ENCODE peak calls at places on chromosomes 1 and 21, in four cellular contexts. B, Z, I and F are unnamed samples.

GRCh38 chr1:19888112-19888511 is 5.9 kb downstream of the OTUD3 start:
- DNase-seq in B (no peak), Z (no peak), I (no peak), F (no peak)

GRCh38 chr1:185207980-185208602 is 51.1 kb downstream of the SWT1 start:
- DNase-seq in B (no peak), Z (no peak), I (no peak), F (no peak)

GRCh38 chr21:32544697-32545096 is 40.6 kb downstream of the TCP10L start:
- DNase-seq in B (no peak), Z (no peak), I (no peak), F (no peak)

GRCh38 chr1:214880956-214881355 is 201.6 kb upstream of the KCNK2 start:
- DNase-seq in B (no peak), Z (no peak), I (no peak), F (no peak)

GRCh38 chr1:17369466-17369865 is 2.5 kb upstream of the PADI6 start:
- DNase-seq in B (peak), Z (no peak), I (no peak), F (no peak)

GRCh38 chr1:26067432-26067911 is at the start of gene TRIM63:
- DNase-seq in B (no peak), Z (no peak), I (no peak), F (no peak)

GRCh38 chr1:31814631-31815306 is 1.1 kb downstream of the SPOCD1 start:
- DNase-seq in B (no peak), Z (no peak), I (no peak), F (no peak)

GRCh38 chr1:152107984-152108898 is 7.0 kb downstream of the TCHH start:
- DNase-seq in B (peak), Z (no peak), I (peak), F (no peak)

GRCh38 chr1:46533179-46533864 is 18.1 kb downstream of the KNCN start:
- DNase-seq in B (no peak), Z (peak), I (peak), F (peak)

GRCh38 chr21:7953058-7953457 is 2568.3 kb upstream of the TPTE start:
- DNase-seq in B (no peak), Z (no peak), I (no peak), F (no peak)
- TF ChIP-seq CTCF in B (no peak), Z (no peak), I (no peak), F (no peak)

DNA sequence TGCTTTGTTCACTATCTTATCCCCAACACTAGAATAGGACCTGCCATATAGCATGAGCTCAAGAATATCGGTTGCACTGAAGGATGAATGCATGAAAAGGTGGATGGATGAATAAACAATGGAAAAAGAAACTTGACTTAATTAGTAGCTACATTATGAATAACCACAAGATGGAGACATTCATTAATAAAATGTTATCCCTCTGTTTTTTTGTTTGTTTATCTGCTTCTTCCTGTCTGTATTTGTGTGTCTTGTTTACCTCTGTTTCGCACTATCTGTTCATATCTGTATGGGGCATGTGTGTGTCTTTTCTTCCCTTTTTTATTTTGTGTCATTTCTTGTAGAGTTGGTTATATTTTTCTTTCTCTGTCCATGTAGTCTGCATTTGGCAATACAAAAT is 1.1 kb upstream of the OR14I1 start:
- DNase-seq in B (no peak), Z (no peak), I (no peak), F (no peak)
- TF ChIP-seq CTCF in B (no peak), Z (no peak), I (peak), F (no peak)

GRCh38 chr1:50976890-50977574 is 7.0 kb downstream of the CDKN2C start:
- DNase-seq in B (peak), Z (peak), I (peak), F (peak)

GRCh38 chr1:50977575-50978143 is 7.6 kb downstream of the CDKN2C start:
- DNase-seq in B (peak), Z (peak), I (peak), F (peak)

GRCh38 chr1:50975436-50975835 is 5.4 kb downstream of the CDKN2C start:
- DNase-seq in B (no peak), Z (no peak), I (no peak), F (no peak)

GRCh38 chr1:50974618-50974935 is 4.5 kb downstream of the CDKN2C start:
- DNase-seq in B (no peak), Z (no peak), I (no peak), F (no peak)

GRCh38 chr1:50976111-50976889 is 6.3 kb downstream of the CDKN2C start:
- DNase-seq in B (no peak), Z (peak), I (no peak), F (no peak)
- TF ChIP-seq CTCF in B (no peak), Z (no peak), I (no peak), F (no peak)

DNA sequence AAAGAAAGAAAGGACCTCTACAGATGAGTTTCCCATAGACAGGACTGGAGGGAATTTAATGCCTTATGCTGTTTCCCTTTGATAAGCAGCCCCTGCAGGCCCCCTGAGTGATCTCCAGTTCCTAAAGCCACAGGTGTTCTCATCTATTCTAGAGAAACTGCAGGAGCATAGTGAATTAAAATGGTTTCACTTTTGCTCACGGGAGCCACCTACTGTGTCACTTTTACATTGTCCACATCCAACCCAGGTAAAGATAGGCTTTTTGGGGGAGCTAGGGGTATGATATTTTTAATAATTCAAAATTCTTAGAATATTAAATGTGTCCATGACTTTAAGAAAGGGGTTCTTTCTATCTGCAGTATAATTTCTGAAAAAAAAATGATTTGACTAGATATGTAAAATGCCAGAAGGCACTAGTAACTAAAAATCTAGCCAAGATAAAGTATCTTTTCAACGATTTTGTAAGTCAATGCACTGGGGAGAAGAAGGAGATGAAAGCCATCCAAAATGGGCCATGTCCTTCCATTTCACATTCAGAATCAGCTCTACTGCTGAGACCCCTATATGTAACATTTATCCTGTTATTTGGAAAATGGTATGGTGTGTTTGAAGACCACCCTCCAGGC is 267.3 kb upstream of the DUSP10 start:
- DNase-seq in B (peak), Z (peak), I (no peak), F (peak)
- TF ChIP-seq CTCF in B (peak), Z (peak), I (peak), F (peak)

GRCh38 chr1:180181048-180181447 is 26.4 kb downstream of the QSOX1 start:
- DNase-seq in B (peak), Z (no peak), I (no peak), F (no peak)
- TF ChIP-seq CTCF in B (peak), Z (no peak), I (peak), F (no peak)

DNA sequence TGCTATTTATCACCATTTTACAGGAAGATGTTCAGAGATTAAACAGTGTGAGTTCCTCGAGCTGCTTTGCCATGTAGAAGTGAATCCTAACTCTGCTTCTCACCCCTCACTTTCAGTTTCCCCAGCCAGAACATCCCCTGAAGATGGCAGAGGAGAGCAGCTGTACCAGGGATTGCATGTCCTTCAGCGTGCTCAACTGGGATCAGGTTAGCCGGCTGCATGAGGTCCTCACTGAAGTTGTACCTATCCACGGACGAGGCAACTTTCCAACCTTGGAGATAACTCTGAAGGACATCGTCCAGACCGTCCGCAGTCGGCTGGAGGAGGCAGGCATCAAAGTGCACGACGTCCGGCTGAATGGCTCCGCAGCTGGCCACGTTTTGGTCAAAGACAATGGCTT is 16.9 kb downstream of the TENT5C start:
- DNase-seq in B (no peak), Z (no peak), I (no peak), F (no peak)
- TF ChIP-seq CTCF in B (peak), Z (no peak), I (no peak), F (no peak)

GRCh38 chr1:113390871-113391642 is 742 bp downstream of the MAGI3 start:
- DNase-seq in B (no peak), Z (peak), I (peak), F (peak)
- TF ChIP-seq CTCF in B (no peak), Z (no peak), I (no peak), F (no peak)

DNA sequence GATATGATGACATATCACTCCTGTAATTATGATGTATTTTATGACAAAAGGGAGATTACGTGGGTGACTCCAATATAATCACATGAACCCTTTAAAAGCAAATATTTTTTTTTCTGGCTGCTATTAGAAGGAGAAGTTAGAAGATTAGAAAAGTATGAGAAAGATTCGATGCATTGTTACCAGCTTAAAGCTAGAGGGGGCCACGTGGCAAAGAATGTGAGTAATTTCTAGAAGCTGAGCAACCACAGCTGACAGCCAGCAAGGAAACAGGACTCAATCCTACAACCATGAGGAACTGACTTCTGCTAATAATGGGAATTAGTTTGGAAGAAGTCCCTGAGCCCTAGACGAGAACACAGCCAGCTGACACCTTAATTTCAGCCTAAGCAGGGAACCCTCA is 56.3 kb upstream of the C1orf87 start:
- DNase-seq in B (no peak), Z (no peak), I (no peak), F (no peak)
- TF ChIP-seq CTCF in B (peak), Z (no peak), I (no peak), F (no peak)

DNA sequence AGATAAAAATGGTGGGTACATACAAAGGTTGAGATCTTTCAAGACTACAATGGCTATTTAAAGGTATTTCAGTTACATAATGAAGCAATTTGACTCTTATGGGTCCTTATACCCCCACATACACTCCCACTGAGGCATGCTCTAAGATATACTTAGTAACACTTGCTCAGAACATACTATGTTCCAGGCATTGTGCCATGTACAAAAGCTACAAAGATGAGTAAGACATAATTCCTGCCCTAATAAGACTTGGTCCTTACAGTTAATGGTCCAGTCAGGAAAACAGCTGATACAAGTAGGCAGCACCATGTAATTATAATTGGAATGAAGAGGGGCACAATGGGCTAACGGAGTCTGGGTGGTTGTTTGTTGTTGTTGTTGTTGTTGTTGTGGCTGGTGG is 166.7 kb upstream of the BEND5 start:
- DNase-seq in B (peak), Z (no peak), I (no peak), F (no peak)
- TF ChIP-seq CTCF in B (no peak), Z (no peak), I (no peak), F (no peak)